ENCODE peak calls at places on chromosome 3, in nine cellular contexts. One of them, this sample, is unnamed.

GRCh38 chr3:139935866-139936817 is 1.2 kb downstream of the CLSTN2 start:
- DNase-seq in ELR: no peak
- DNase-seq in NCI-H748 treated with DMSO at 0.1 percent for 48 hours: no peak
- DNase-seq in KBM-7: no peak
- DNase-seq in neural progenitor cell: peak
- DNase-seq in cardiac fibroblast: peak
- DNase-seq in stomach: peak
- DNase-seq in effector memory CD8-positive, alpha-beta T cell: no peak
- DNase-seq in HEK293T: peak
- DNase-seq in this sample: peak

GRCh38 chr3:102059145-102059943 is 210.0 kb downstream of the NFKBIZ start:
- DNase-seq in ELR: no peak
- DNase-seq in NCI-H748 treated with DMSO at 0.1 percent for 48 hours: no peak
- DNase-seq in KBM-7: no peak
- DNase-seq in neural progenitor cell: no peak
- DNase-seq in cardiac fibroblast: no peak
- DNase-seq in stomach: no peak
- DNase-seq in effector memory CD8-positive, alpha-beta T cell: no peak
- DNase-seq in HEK293T: no peak
- DNase-seq in this sample: no peak

GRCh38 chr3:177516130-177517011 is 319.1 kb upstream of the TBL1XR1 start:
- DNase-seq in ELR: peak
- DNase-seq in NCI-H748 treated with DMSO at 0.1 percent for 48 hours: no peak
- DNase-seq in KBM-7: no peak
- DNase-seq in neural progenitor cell: peak
- DNase-seq in cardiac fibroblast: peak
- DNase-seq in stomach: no peak
- DNase-seq in effector memory CD8-positive, alpha-beta T cell: no peak
- DNase-seq in HEK293T: no peak
- DNase-seq in this sample: peak

GRCh38 chr3:32280262-32280910 is 41.9 kb downstream of the CMTM8 start:
- DNase-seq in ELR: no peak
- DNase-seq in NCI-H748 treated with DMSO at 0.1 percent for 48 hours: no peak
- DNase-seq in KBM-7: no peak
- DNase-seq in neural progenitor cell: no peak
- DNase-seq in cardiac fibroblast: no peak
- DNase-seq in stomach: no peak
- DNase-seq in effector memory CD8-positive, alpha-beta T cell: no peak
- DNase-seq in HEK293T: no peak
- DNase-seq in this sample: no peak

GRCh38 chr3:72744330-72744729 is 103.9 kb downstream of the SHQ1 start:
- DNase-seq in ELR: no peak
- DNase-seq in NCI-H748 treated with DMSO at 0.1 percent for 48 hours: no peak
- DNase-seq in KBM-7: no peak
- DNase-seq in neural progenitor cell: no peak
- DNase-seq in cardiac fibroblast: no peak
- DNase-seq in stomach: no peak
- DNase-seq in effector memory CD8-positive, alpha-beta T cell: no peak
- DNase-seq in HEK293T: no peak
- DNase-seq in this sample: no peak

GRCh38 chr3:24145481-24145880 is 200.4 kb downstream of the NR1D2 start:
- DNase-seq in ELR: peak
- DNase-seq in NCI-H748 treated with DMSO at 0.1 percent for 48 hours: no peak
- DNase-seq in KBM-7: no peak
- DNase-seq in neural progenitor cell: no peak
- DNase-seq in cardiac fibroblast: no peak
- DNase-seq in stomach: no peak
- DNase-seq in effector memory CD8-positive, alpha-beta T cell: no peak
- DNase-seq in HEK293T: no peak
- DNase-seq in this sample: no peak

GRCh38 chr3:197297476-197298340 is 704 bp downstream of the DLG1 start:
- DNase-seq in ELR: peak
- DNase-seq in NCI-H748 treated with DMSO at 0.1 percent for 48 hours: peak
- DNase-seq in KBM-7: peak
- DNase-seq in neural progenitor cell: peak
- DNase-seq in cardiac fibroblast: peak
- DNase-seq in stomach: peak
- DNase-seq in effector memory CD8-positive, alpha-beta T cell: peak
- DNase-seq in HEK293T: peak
- DNase-seq in this sample: peak

GRCh38 chr3:46906471-46907058 is 29.0 kb downstream of the PTH1R start:
- DNase-seq in ELR: no peak
- DNase-seq in NCI-H748 treated with DMSO at 0.1 percent for 48 hours: no peak
- DNase-seq in KBM-7: no peak
- DNase-seq in neural progenitor cell: no peak
- DNase-seq in cardiac fibroblast: no peak
- DNase-seq in stomach: no peak
- DNase-seq in effector memory CD8-positive, alpha-beta T cell: no peak
- DNase-seq in HEK293T: no peak
- DNase-seq in this sample: peak

GRCh38 chr3:111801697-111802655 is 57.1 kb upstream of the PHLDB2 start:
- DNase-seq in ELR: peak
- DNase-seq in NCI-H748 treated with DMSO at 0.1 percent for 48 hours: no peak
- DNase-seq in KBM-7: no peak
- DNase-seq in neural progenitor cell: no peak
- DNase-seq in cardiac fibroblast: peak
- DNase-seq in stomach: no peak
- DNase-seq in effector memory CD8-positive, alpha-beta T cell: no peak
- DNase-seq in HEK293T: no peak
- DNase-seq in this sample: no peak

GRCh38 chr3:119302697-119303630 is 8.8 kb downstream of the ARHGAP31 start:
- DNase-seq in ELR: peak
- DNase-seq in NCI-H748 treated with DMSO at 0.1 percent for 48 hours: no peak
- DNase-seq in KBM-7: no peak
- DNase-seq in neural progenitor cell: no peak
- DNase-seq in cardiac fibroblast: no peak
- DNase-seq in stomach: no peak
- DNase-seq in effector memory CD8-positive, alpha-beta T cell: no peak
- DNase-seq in HEK293T: no peak
- DNase-seq in this sample: peak

GRCh38 chr3:61702453-61702852 is 141.1 kb downstream of the PTPRG start:
- DNase-seq in ELR: no peak
- DNase-seq in NCI-H748 treated with DMSO at 0.1 percent for 48 hours: no peak
- DNase-seq in KBM-7: no peak
- DNase-seq in neural progenitor cell: no peak
- DNase-seq in cardiac fibroblast: no peak
- DNase-seq in stomach: no peak
- DNase-seq in effector memory CD8-positive, alpha-beta T cell: no peak
- DNase-seq in HEK293T: no peak
- DNase-seq in this sample: no peak

GRCh38 chr3:53748512-53749271 is 97.5 kb downstream of the CHDH start:
- DNase-seq in ELR: no peak
- DNase-seq in NCI-H748 treated with DMSO at 0.1 percent for 48 hours: no peak
- DNase-seq in KBM-7: no peak
- DNase-seq in neural progenitor cell: no peak
- DNase-seq in cardiac fibroblast: no peak
- DNase-seq in stomach: no peak
- DNase-seq in effector memory CD8-positive, alpha-beta T cell: no peak
- DNase-seq in HEK293T: no peak
- DNase-seq in this sample: no peak

GRCh38 chr3:158105124-158105709 is 1.0 kb downstream of the SHOX2 start:
- DNase-seq in ELR: peak
- DNase-seq in NCI-H748 treated with DMSO at 0.1 percent for 48 hours: no peak
- DNase-seq in KBM-7: peak
- DNase-seq in neural progenitor cell: peak
- DNase-seq in cardiac fibroblast: no peak
- DNase-seq in stomach: no peak
- DNase-seq in effector memory CD8-positive, alpha-beta T cell: no peak
- DNase-seq in HEK293T: peak
- DNase-seq in this sample: peak

GRCh38 chr3:100402150-100402706 is 889 bp downstream of the LNP1 start:
- DNase-seq in ELR: peak
- DNase-seq in NCI-H748 treated with DMSO at 0.1 percent for 48 hours: peak
- DNase-seq in KBM-7: no peak
- DNase-seq in neural progenitor cell: no peak
- DNase-seq in cardiac fibroblast: peak
- DNase-seq in stomach: no peak
- DNase-seq in effector memory CD8-positive, alpha-beta T cell: no peak
- DNase-seq in HEK293T: no peak
- DNase-seq in this sample: no peak

GRCh38 chr3:38117163-38117716 is 19.7 kb downstream of the ACAA1 start:
- DNase-seq in ELR: no peak
- DNase-seq in NCI-H748 treated with DMSO at 0.1 percent for 48 hours: no peak
- DNase-seq in KBM-7: no peak
- DNase-seq in neural progenitor cell: no peak
- DNase-seq in cardiac fibroblast: no peak
- DNase-seq in stomach: peak
- DNase-seq in effector memory CD8-positive, alpha-beta T cell: no peak
- DNase-seq in HEK293T: no peak
- DNase-seq in this sample: peak

GRCh38 chr3:149596136-149596770 is 61.6 kb downstream of the WWTR1 start:
- DNase-seq in ELR: peak
- DNase-seq in NCI-H748 treated with DMSO at 0.1 percent for 48 hours: no peak
- DNase-seq in KBM-7: no peak
- DNase-seq in neural progenitor cell: no peak
- DNase-seq in cardiac fibroblast: peak
- DNase-seq in stomach: no peak
- DNase-seq in effector memory CD8-positive, alpha-beta T cell: no peak
- DNase-seq in HEK293T: no peak
- DNase-seq in this sample: no peak

GRCh38 chr3:41863024-41863423 is 98.9 kb downstream of the ULK4 start:
- DNase-seq in ELR: peak
- DNase-seq in NCI-H748 treated with DMSO at 0.1 percent for 48 hours: no peak
- DNase-seq in KBM-7: no peak
- DNase-seq in neural progenitor cell: peak
- DNase-seq in cardiac fibroblast: no peak
- DNase-seq in stomach: no peak
- DNase-seq in effector memory CD8-positive, alpha-beta T cell: no peak
- DNase-seq in HEK293T: no peak
- DNase-seq in this sample: no peak

GRCh38 chr3:65479967-65480366 is 558.8 kb downstream of the MAGI1 start:
- DNase-seq in ELR: no peak
- DNase-seq in NCI-H748 treated with DMSO at 0.1 percent for 48 hours: no peak
- DNase-seq in KBM-7: no peak
- DNase-seq in neural progenitor cell: no peak
- DNase-seq in cardiac fibroblast: peak
- DNase-seq in stomach: no peak
- DNase-seq in effector memory CD8-positive, alpha-beta T cell: no peak
- DNase-seq in HEK293T: no peak
- DNase-seq in this sample: no peak

GRCh38 chr3:188546835-188547670 is 393.1 kb downstream of the LPP start:
- DNase-seq in ELR: peak
- DNase-seq in NCI-H748 treated with DMSO at 0.1 percent for 48 hours: no peak
- DNase-seq in KBM-7: no peak
- DNase-seq in neural progenitor cell: no peak
- DNase-seq in cardiac fibroblast: peak
- DNase-seq in stomach: no peak
- DNase-seq in effector memory CD8-positive, alpha-beta T cell: no peak
- DNase-seq in HEK293T: no peak
- DNase-seq in this sample: no peak

GRCh38 chr3:12301513-12301912 is 12.6 kb downstream of the PPARG start:
- DNase-seq in ELR: no peak
- DNase-seq in NCI-H748 treated with DMSO at 0.1 percent for 48 hours: no peak
- DNase-seq in KBM-7: no peak
- DNase-seq in neural progenitor cell: no peak
- DNase-seq in cardiac fibroblast: no peak
- DNase-seq in stomach: peak
- DNase-seq in effector memory CD8-positive, alpha-beta T cell: no peak
- DNase-seq in HEK293T: no peak
- DNase-seq in this sample: no peak

GRCh38 chr3:124207077-124207476 is 215.2 kb upstream of the ROPN1 start:
- DNase-seq in ELR: no peak
- DNase-seq in NCI-H748 treated with DMSO at 0.1 percent for 48 hours: no peak
- DNase-seq in KBM-7: no peak
- DNase-seq in neural progenitor cell: no peak
- DNase-seq in cardiac fibroblast: no peak
- DNase-seq in stomach: no peak
- DNase-seq in effector memory CD8-positive, alpha-beta T cell: no peak
- DNase-seq in HEK293T: no peak
- DNase-seq in this sample: no peak

GRCh38 chr3:197854596-197855343 is 63.7 kb downstream of the LRCH3 start:
- DNase-seq in ELR: peak
- DNase-seq in NCI-H748 treated with DMSO at 0.1 percent for 48 hours: no peak
- DNase-seq in KBM-7: no peak
- DNase-seq in neural progenitor cell: peak
- DNase-seq in cardiac fibroblast: peak
- DNase-seq in stomach: no peak
- DNase-seq in effector memory CD8-positive, alpha-beta T cell: no peak
- DNase-seq in HEK293T: peak
- DNase-seq in this sample: peak

GRCh38 chr3:105253225-105253624 is 113.5 kb upstream of the ALCAM start:
- DNase-seq in ELR: no peak
- DNase-seq in NCI-H748 treated with DMSO at 0.1 percent for 48 hours: peak
- DNase-seq in KBM-7: no peak
- DNase-seq in neural progenitor cell: peak
- DNase-seq in cardiac fibroblast: peak
- DNase-seq in stomach: peak
- DNase-seq in effector memory CD8-positive, alpha-beta T cell: no peak
- DNase-seq in HEK293T: peak
- DNase-seq in this sample: no peak

GRCh38 chr3:27606537-27606936 is 115.6 kb downstream of the EOMES start:
- DNase-seq in ELR: peak
- DNase-seq in NCI-H748 treated with DMSO at 0.1 percent for 48 hours: no peak
- DNase-seq in KBM-7: no peak
- DNase-seq in neural progenitor cell: no peak
- DNase-seq in cardiac fibroblast: no peak
- DNase-seq in stomach: no peak
- DNase-seq in effector memory CD8-positive, alpha-beta T cell: no peak
- DNase-seq in HEK293T: no peak
- DNase-seq in this sample: no peak

GRCh38 chr3:150899141-150899540 is 6.1 kb downstream of the MINDY4B start:
- DNase-seq in ELR: no peak
- DNase-seq in NCI-H748 treated with DMSO at 0.1 percent for 48 hours: no peak
- DNase-seq in KBM-7: no peak
- DNase-seq in neural progenitor cell: no peak
- DNase-seq in cardiac fibroblast: no peak
- DNase-seq in stomach: no peak
- DNase-seq in effector memory CD8-positive, alpha-beta T cell: no peak
- DNase-seq in HEK293T: no peak
- DNase-seq in this sample: no peak

GRCh38 chr3:5095879-5096278 is 26.2 kb upstream of the ARL8B start:
- DNase-seq in ELR: no peak
- DNase-seq in NCI-H748 treated with DMSO at 0.1 percent for 48 hours: no peak
- DNase-seq in KBM-7: no peak
- DNase-seq in neural progenitor cell: peak
- DNase-seq in cardiac fibroblast: peak
- DNase-seq in stomach: no peak
- DNase-seq in effector memory CD8-positive, alpha-beta T cell: no peak
- DNase-seq in HEK293T: no peak
- DNase-seq in this sample: no peak